ENCODE peak calls at places on chromosomes 13 and 19, in ten cellular contexts. I is progenitor cell of endocrine pancreas; J is mucosa of descending colon; H is heart left ventricle; L is cardiac fibroblast; T is CD4-positive, alpha-beta T cell; P is CD8-positive, alpha-beta T cell; U is endothelial cell; D is glutamatergic neuron; C is activated B cell treated with CpG ODN at 0.5 μM for 24 hours. Q is an unnamed sample.

GRCh38 chr13:35198821-35199220 is 256.8 kb downstream of the NBEA start:
- DNase-seq in L (no peak), U (no peak), D (no peak), P (no peak), T (no peak), H (no peak), C (no peak), I (no peak), J (no peak), Q (no peak)

GRCh38 chr19:49145485-49146407 is 9.4 kb downstream of the HRC start:
- DNase-seq in L (peak), D (peak), P (peak), I (peak), H (peak), J (peak), C (peak), T (peak), U (peak), Q (peak)

GRCh38 chr19:44207126-44207803 is 5.1 kb upstream of the ZNF227 start:
- DNase-seq in J (peak), L (peak), I (peak), U (peak), H (peak), C (peak), D (peak), T (peak), P (peak), Q (peak)

GRCh38 chr13:101706651-101707050 is 254.2 kb downstream of the ITGBL1 start:
- DNase-seq in L (peak), U (peak), H (no peak), T (no peak), I (no peak), D (no peak), C (no peak), P (no peak), J (no peak), Q (no peak)

GRCh38 chr13:107518780-107519179 is 696.6 kb downstream of the LIG4 start:
- DNase-seq in D (no peak), L (no peak), H (no peak), I (no peak), T (no peak), U (no peak), P (no peak), J (no peak), C (no peak), Q (no peak)

GRCh38 chr13:77810430-77810829 is 108.2 kb downstream of the EDNRB start:
- DNase-seq in J (no peak), D (no peak), L (peak), H (no peak), P (no peak), T (no peak), U (no peak), I (no peak), C (no peak), Q (no peak)

GRCh38 chr13:76489299-76489698 is 396.9 kb downstream of the KCTD12 start:
- DNase-seq in C (no peak), I (no peak), J (no peak), H (no peak), D (no peak), U (no peak), T (no peak), P (no peak), L (no peak), Q (no peak)

GRCh38 chr13:99686157-99686572 is 184.9 kb downstream of the TM9SF2 start:
- DNase-seq in T (no peak), U (peak), I (no peak), J (peak), H (peak), D (no peak), C (no peak), P (no peak), L (peak), Q (no peak)

GRCh38 chr19:48351341-48351752 is 12.4 kb downstream of the TMEM143 start:
- DNase-seq in D (peak), U (peak), C (peak), I (peak), H (peak), L (peak), T (peak), P (peak), J (peak), Q (peak)

GRCh38 chr19:33389574-33390119 is 16.1 kb downstream of the CEBPG start:
- DNase-seq in U (no peak), P (no peak), D (no peak), C (no peak), I (no peak), L (no peak), J (peak), T (no peak), H (no peak), Q (no peak)

DNA sequence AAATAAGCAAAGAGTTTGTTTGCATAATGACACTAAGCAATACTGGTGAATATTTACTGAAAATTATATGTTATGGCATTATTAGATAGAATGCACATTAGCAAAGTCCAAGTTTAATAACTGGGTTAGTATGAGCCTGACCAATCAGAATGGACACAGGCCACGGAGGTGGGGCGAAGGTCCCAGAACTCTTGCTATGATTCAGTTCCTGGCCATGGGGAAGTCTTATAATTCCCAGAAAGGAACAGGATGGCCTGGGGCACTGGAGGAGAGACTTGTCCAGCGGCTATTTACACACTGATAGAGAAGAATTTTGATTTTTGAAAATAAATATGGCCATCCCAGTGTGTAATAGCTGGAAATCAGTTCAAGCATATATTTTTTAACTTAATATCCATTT is 372.0 kb downstream of the EFNB2 start:
- DNase-seq in J (no peak), H (no peak), D (no peak), P (no peak), C (no peak), U (no peak), I (no peak), T (no peak), L (no peak), Q (no peak)
- TF ChIP-seq CTCF in J (no peak), H (no peak), D (no peak), P (no peak), C (no peak), U (no peak), I (no peak), T (no peak), L (no peak), Q (no peak)

GRCh38 chr19:10419646-10420443 is 493 bp upstream of the PDE4A start:
- DNase-seq in H (no peak), D (peak), T (no peak), U (peak), L (peak), I (no peak), C (no peak), J (no peak), P (no peak), Q (no peak)
- TF ChIP-seq CTCF in H (no peak), D (no peak), T (no peak), U (peak), L (no peak), I (no peak), C (no peak), J (no peak), P (no peak), Q (no peak)

GRCh38 chr13:83879431-83880171 is 2.7 kb downstream of the SLITRK1 start:
- DNase-seq in T (no peak), I (no peak), J (no peak), L (no peak), C (no peak), P (no peak), D (peak), H (no peak), U (no peak), Q (no peak)

GRCh38 chr13:83876546-83876945 is 5.7 kb downstream of the SLITRK1 start:
- DNase-seq in D (no peak), C (no peak), L (no peak), U (no peak), J (no peak), I (no peak), P (no peak), H (no peak), T (no peak), Q (no peak)

GRCh38 chr13:83877901-83878300 is 4.4 kb downstream of the SLITRK1 start:
- DNase-seq in P (no peak), T (no peak), J (no peak), U (no peak), L (no peak), I (no peak), C (no peak), D (no peak), H (no peak), Q (no peak)

GRCh38 chr13:83880275-83881027 is 1.8 kb downstream of the SLITRK1 start:
- DNase-seq in I (no peak), H (no peak), D (peak), J (no peak), T (no peak), P (no peak), C (no peak), L (no peak), U (no peak), Q (no peak)

DNA sequence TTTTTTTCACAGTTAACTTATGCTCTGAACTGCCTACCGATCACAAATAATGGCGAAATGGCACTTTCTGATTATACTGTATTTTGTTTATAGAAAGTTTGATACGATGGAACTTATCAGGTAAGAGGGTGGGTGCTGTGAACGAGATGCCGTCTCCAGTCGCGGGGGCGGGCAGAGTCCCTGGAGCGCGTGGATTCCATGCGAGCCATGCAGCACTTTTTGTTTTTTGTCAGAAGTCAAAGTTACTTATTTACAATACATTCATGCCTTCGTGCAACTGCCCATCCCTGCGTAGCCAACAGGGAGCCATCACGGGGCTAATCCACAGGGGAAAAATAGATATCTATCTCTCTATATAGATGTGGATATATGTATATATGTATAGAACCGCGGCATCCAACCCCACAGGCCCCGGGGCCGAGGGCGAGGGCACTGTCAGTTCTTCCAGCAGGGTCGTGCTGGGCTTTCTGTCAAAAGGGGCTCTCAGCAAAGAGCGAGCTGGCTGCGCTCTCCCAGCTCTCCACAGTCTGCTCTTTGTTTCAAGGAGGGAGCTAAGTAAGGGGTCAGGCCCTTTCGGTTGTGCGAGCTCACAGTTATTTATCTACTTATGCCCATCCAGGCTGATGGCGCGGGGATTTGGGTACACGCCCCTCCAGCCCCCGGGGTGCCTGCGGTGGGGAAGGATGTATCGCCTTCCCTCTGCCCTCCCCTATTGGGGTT is 3.4 kb downstream of the SLITRK1 start:
- DNase-seq in I (no peak), P (no peak), D (peak), J (peak), C (no peak), T (no peak), U (no peak), L (no peak), H (no peak), Q (peak)
- TF ChIP-seq CTCF in I (no peak), P (no peak), D (no peak), J (no peak), C (no peak), T (no peak), U (no peak), L (no peak), H (no peak), Q (no peak)

DNA sequence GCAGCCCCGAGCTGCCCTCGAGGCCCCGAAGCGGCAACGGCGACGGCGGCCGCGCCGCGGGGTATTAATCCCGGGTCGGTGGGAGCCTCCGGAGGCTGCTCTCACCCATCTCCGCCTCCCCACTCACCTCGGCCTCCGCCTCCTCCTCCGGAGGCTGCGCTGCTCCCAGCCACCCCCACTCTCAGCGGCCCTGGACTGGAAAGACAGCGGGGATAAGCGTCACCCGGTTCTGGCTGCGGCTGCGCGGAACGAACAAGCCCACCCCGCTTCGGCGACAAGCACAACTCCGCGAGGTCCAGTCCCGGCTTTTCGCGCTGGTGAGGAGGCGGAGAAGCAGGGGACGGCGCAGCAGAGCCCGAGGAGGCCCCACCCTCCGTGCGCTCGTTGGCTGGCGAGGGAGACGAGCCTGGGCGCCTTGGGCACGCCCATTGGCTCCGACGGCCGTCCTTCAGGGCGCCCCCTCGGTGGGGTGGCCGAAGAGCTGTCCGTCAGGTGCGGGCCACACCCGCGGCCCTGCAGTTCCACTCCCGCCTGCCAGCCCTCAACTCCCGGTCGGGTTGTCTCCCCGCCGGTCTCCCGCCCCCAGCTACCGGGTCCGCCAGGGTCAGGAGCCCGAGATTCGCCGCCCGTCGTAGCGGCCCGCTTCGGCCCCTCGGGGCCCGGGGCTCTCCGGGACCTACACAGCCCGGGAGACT is at the start of gene ZMYM5:
- DNase-seq in J (peak), U (peak), C (peak), T (peak), L (peak), P (peak), D (peak), I (peak), H (peak), Q (peak)
- TF ChIP-seq CTCF in J (no peak), U (no peak), C (no peak), T (no peak), L (no peak), P (no peak), D (no peak), I (no peak), H (no peak), Q (no peak)

GRCh38 chr19:29477831-29478577 is 47.8 kb upstream of the VSTM2B start:
- DNase-seq in P (peak), I (no peak), J (no peak), D (no peak), T (no peak), L (no peak), C (no peak), U (no peak), H (no peak), Q (no peak)

GRCh38 chr19:29480507-29480906 is 45.3 kb upstream of the VSTM2B start:
- DNase-seq in L (no peak), U (no peak), D (no peak), J (peak), I (no peak), P (peak), H (no peak), C (no peak), T (no peak), Q (no peak)

GRCh38 chr19:29476528-29476927 is 49.3 kb upstream of the VSTM2B start:
- DNase-seq in T (no peak), P (no peak), C (no peak), H (no peak), D (no peak), I (no peak), L (no peak), U (no peak), J (peak), Q (no peak)

GRCh38 chr19:29479941-29480340 is 45.9 kb upstream of the VSTM2B start:
- DNase-seq in C (no peak), U (no peak), I (no peak), D (no peak), H (no peak), T (no peak), J (no peak), P (peak), L (no peak), Q (no peak)

DNA sequence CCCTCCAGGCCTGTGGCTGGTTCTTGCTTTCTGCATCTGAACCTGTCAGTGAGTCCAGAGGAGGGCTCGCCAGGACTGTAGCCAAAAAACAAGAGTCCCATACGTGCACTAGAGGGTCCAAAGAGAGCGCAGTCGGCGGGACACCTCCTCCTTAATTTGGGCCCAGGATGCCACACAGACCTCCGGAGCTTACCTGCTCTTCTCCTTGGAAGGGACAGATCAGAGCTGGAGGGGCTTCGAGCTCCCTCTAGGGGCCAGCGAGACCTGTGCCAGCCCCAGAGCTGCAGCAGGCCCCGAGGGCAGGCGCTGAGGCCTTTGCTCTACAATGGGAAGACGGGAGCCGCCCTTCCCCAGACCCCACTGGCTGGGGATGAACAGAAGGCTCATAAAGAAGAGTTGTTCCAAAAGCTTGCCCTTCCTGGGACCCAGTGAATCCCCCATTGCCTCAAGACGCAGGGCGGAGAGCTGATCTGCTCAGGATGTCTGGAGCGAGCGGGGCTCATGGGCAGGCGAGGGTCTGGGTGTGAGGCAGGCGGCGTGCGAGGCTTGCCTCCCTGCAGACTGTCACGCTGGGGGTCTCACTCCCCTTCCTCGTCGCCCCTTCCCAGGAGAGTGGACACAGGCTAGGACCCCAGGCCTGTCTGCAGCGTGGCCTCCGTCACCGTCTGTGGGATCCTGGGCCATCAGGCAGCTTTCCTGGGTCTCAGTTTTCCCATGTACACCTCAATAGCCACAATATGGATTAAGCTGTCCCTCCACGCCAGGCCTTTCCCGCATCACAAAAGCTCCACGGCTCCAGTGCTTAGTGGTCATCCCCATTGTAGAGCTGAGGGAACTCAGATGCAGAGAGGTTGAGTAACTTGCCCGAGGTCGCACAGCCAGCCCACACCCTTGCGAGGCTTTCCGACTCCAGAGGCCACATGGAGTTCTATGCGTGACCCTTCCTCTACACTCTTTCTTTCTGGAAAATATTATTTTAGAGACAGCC is 46.9 kb upstream of the VSTM2B start:
- DNase-seq in C (no peak), L (no peak), T (no peak), J (peak), D (peak), I (peak), U (peak), H (no peak), P (peak), Q (peak)
- TF ChIP-seq CTCF in C (no peak), L (no peak), T (no peak), J (no peak), D (peak), I (peak), U (peak), H (peak), P (no peak), Q (peak)

GRCh38 chr19:12794196-12794921 is 3.1 kb downstream of the JUNB start:
- DNase-seq in P (no peak), U (no peak), L (peak), D (no peak), I (no peak), C (no peak), T (no peak), H (no peak), J (no peak), Q (no peak)
- TF ChIP-seq CTCF in P (no peak), U (no peak), L (no peak), D (no peak), I (no peak), C (no peak), T (no peak), H (no peak), J (no peak), Q (no peak)

GRCh38 chr19:4374451-4375163 is 25.7 kb downstream of the SH3GL1 start:
- DNase-seq in C (no peak), D (no peak), U (no peak), H (peak), P (no peak), I (no peak), J (peak), T (no peak), L (peak), Q (no peak)
- TF ChIP-seq CTCF in C (no peak), D (no peak), U (no peak), H (no peak), P (no peak), I (no peak), J (no peak), T (no peak), L (peak), Q (no peak)

GRCh38 chr19:13883665-13884064 is 6.7 kb downstream of the NANOS3 start:
- DNase-seq in H (no peak), T (no peak), I (no peak), P (no peak), U (no peak), D (no peak), L (no peak), C (no peak), J (no peak), Q (no peak)
- TF ChIP-seq CTCF in H (no peak), T (no peak), I (no peak), P (no peak), U (no peak), D (peak), L (no peak), C (no peak), J (no peak), Q (peak)

Q was measured in neural crest cell.